ENCODE peak calls at places on chromosomes 3 and 15, in six cellular contexts. One of them, this sample, is unnamed.

GRCh38 chr3:17491601-17492000 is 250.8 kb downstream of the TBC1D5 start:
- DNase-seq in activated CD4-positive, alpha-beta T cell treated with anti-CD3 and anti-CD28 coated beads for 4 hours: no peak
- DNase-seq in activated naive CD4-positive, alpha-beta T cell treated with anti-CD3 and anti-CD28 coated beads for 36 hours: no peak
- DNase-seq in stimulated activated naive CD8-positive, alpha-beta T cell treated with anti-CD3 and anti-CD28 coated beads, Interleukin-15, amount 100 ng/mL, for 72 hours: no peak
- DNase-seq in stimulated activated CD8-positive, alpha-beta memory T cell treated with anti-CD3 and anti-CD28 coated beads, Interleukin-4, amount 100 ng/mL, for 48 hours: no peak
- DNase-seq in NCI-H2171: no peak
- DNase-seq in this sample: no peak

GRCh38 chr3:58667229-58667628 is 655 bp upstream of the FAM3D start:
- DNase-seq in activated CD4-positive, alpha-beta T cell treated with anti-CD3 and anti-CD28 coated beads for 4 hours: no peak
- DNase-seq in activated naive CD4-positive, alpha-beta T cell treated with anti-CD3 and anti-CD28 coated beads for 36 hours: no peak
- DNase-seq in stimulated activated naive CD8-positive, alpha-beta T cell treated with anti-CD3 and anti-CD28 coated beads, Interleukin-15, amount 100 ng/mL, for 72 hours: no peak
- DNase-seq in stimulated activated CD8-positive, alpha-beta memory T cell treated with anti-CD3 and anti-CD28 coated beads, Interleukin-4, amount 100 ng/mL, for 48 hours: no peak
- DNase-seq in NCI-H2171: no peak
- DNase-seq in this sample: no peak

GRCh38 chr3:126432901-126433480 is 38.3 kb downstream of the CFAP100 start:
- DNase-seq in activated CD4-positive, alpha-beta T cell treated with anti-CD3 and anti-CD28 coated beads for 4 hours: no peak
- DNase-seq in activated naive CD4-positive, alpha-beta T cell treated with anti-CD3 and anti-CD28 coated beads for 36 hours: no peak
- DNase-seq in stimulated activated naive CD8-positive, alpha-beta T cell treated with anti-CD3 and anti-CD28 coated beads, Interleukin-15, amount 100 ng/mL, for 72 hours: no peak
- DNase-seq in stimulated activated CD8-positive, alpha-beta memory T cell treated with anti-CD3 and anti-CD28 coated beads, Interleukin-4, amount 100 ng/mL, for 48 hours: peak; percentile 17
- DNase-seq in NCI-H2171: no peak
- DNase-seq in this sample: no peak

GRCh38 chr15:41487802-41488201 is 5.9 kb upstream of the ITPKA start:
- DNase-seq in activated CD4-positive, alpha-beta T cell treated with anti-CD3 and anti-CD28 coated beads for 4 hours: no peak
- DNase-seq in activated naive CD4-positive, alpha-beta T cell treated with anti-CD3 and anti-CD28 coated beads for 36 hours: no peak
- DNase-seq in stimulated activated naive CD8-positive, alpha-beta T cell treated with anti-CD3 and anti-CD28 coated beads, Interleukin-15, amount 100 ng/mL, for 72 hours: peak; percentile 62
- DNase-seq in stimulated activated CD8-positive, alpha-beta memory T cell treated with anti-CD3 and anti-CD28 coated beads, Interleukin-4, amount 100 ng/mL, for 48 hours: peak; percentile 70
- DNase-seq in NCI-H2171: no peak
- DNase-seq in this sample: no peak

GRCh38 chr3:165254812-165255211 is 58.6 kb upstream of the SLITRK3 start:
- DNase-seq in activated CD4-positive, alpha-beta T cell treated with anti-CD3 and anti-CD28 coated beads for 4 hours: no peak
- DNase-seq in activated naive CD4-positive, alpha-beta T cell treated with anti-CD3 and anti-CD28 coated beads for 36 hours: no peak
- DNase-seq in stimulated activated naive CD8-positive, alpha-beta T cell treated with anti-CD3 and anti-CD28 coated beads, Interleukin-15, amount 100 ng/mL, for 72 hours: no peak
- DNase-seq in stimulated activated CD8-positive, alpha-beta memory T cell treated with anti-CD3 and anti-CD28 coated beads, Interleukin-4, amount 100 ng/mL, for 48 hours: no peak
- DNase-seq in NCI-H2171: no peak
- DNase-seq in this sample: no peak

GRCh38 chr15:57919754-57920153 is 145.8 kb downstream of the ALDH1A2 start:
- DNase-seq in activated CD4-positive, alpha-beta T cell treated with anti-CD3 and anti-CD28 coated beads for 4 hours: no peak
- DNase-seq in activated naive CD4-positive, alpha-beta T cell treated with anti-CD3 and anti-CD28 coated beads for 36 hours: no peak
- DNase-seq in stimulated activated naive CD8-positive, alpha-beta T cell treated with anti-CD3 and anti-CD28 coated beads, Interleukin-15, amount 100 ng/mL, for 72 hours: no peak
- DNase-seq in stimulated activated CD8-positive, alpha-beta memory T cell treated with anti-CD3 and anti-CD28 coated beads, Interleukin-4, amount 100 ng/mL, for 48 hours: no peak
- DNase-seq in NCI-H2171: no peak
- DNase-seq in this sample: no peak

GRCh38 chr15:62392411-62392810 is 227.3 kb upstream of the C2CD4B start:
- DNase-seq in activated CD4-positive, alpha-beta T cell treated with anti-CD3 and anti-CD28 coated beads for 4 hours: no peak
- DNase-seq in activated naive CD4-positive, alpha-beta T cell treated with anti-CD3 and anti-CD28 coated beads for 36 hours: peak; percentile 9
- DNase-seq in stimulated activated naive CD8-positive, alpha-beta T cell treated with anti-CD3 and anti-CD28 coated beads, Interleukin-15, amount 100 ng/mL, for 72 hours: peak; percentile 1
- DNase-seq in stimulated activated CD8-positive, alpha-beta memory T cell treated with anti-CD3 and anti-CD28 coated beads, Interleukin-4, amount 100 ng/mL, for 48 hours: no peak
- DNase-seq in NCI-H2171: no peak
- DNase-seq in this sample: peak; percentile 39

GRCh38 chr15:90239371-90239770 is 5.4 kb downstream of the GDPGP1 start:
- DNase-seq in activated CD4-positive, alpha-beta T cell treated with anti-CD3 and anti-CD28 coated beads for 4 hours: no peak
- DNase-seq in activated naive CD4-positive, alpha-beta T cell treated with anti-CD3 and anti-CD28 coated beads for 36 hours: no peak
- DNase-seq in stimulated activated naive CD8-positive, alpha-beta T cell treated with anti-CD3 and anti-CD28 coated beads, Interleukin-15, amount 100 ng/mL, for 72 hours: no peak
- DNase-seq in stimulated activated CD8-positive, alpha-beta memory T cell treated with anti-CD3 and anti-CD28 coated beads, Interleukin-4, amount 100 ng/mL, for 48 hours: no peak
- DNase-seq in NCI-H2171: no peak
- DNase-seq in this sample: no peak

GRCh38 chr15:66862878-66863335 is 160.9 kb downstream of the SMAD6 start:
- DNase-seq in activated CD4-positive, alpha-beta T cell treated with anti-CD3 and anti-CD28 coated beads for 4 hours: peak; percentile 42
- DNase-seq in activated naive CD4-positive, alpha-beta T cell treated with anti-CD3 and anti-CD28 coated beads for 36 hours: peak; percentile 85
- DNase-seq in stimulated activated naive CD8-positive, alpha-beta T cell treated with anti-CD3 and anti-CD28 coated beads, Interleukin-15, amount 100 ng/mL, for 72 hours: peak; percentile 77
- DNase-seq in stimulated activated CD8-positive, alpha-beta memory T cell treated with anti-CD3 and anti-CD28 coated beads, Interleukin-4, amount 100 ng/mL, for 48 hours: peak; percentile 89
- DNase-seq in NCI-H2171: no peak
- DNase-seq in this sample: peak; percentile 84

GRCh38 chr3:9754678-9755077 is 4.9 kb downstream of the OGG1 start:
- DNase-seq in activated CD4-positive, alpha-beta T cell treated with anti-CD3 and anti-CD28 coated beads for 4 hours: no peak
- DNase-seq in activated naive CD4-positive, alpha-beta T cell treated with anti-CD3 and anti-CD28 coated beads for 36 hours: peak; percentile 30
- DNase-seq in stimulated activated naive CD8-positive, alpha-beta T cell treated with anti-CD3 and anti-CD28 coated beads, Interleukin-15, amount 100 ng/mL, for 72 hours: no peak
- DNase-seq in stimulated activated CD8-positive, alpha-beta memory T cell treated with anti-CD3 and anti-CD28 coated beads, Interleukin-4, amount 100 ng/mL, for 48 hours: no peak
- DNase-seq in NCI-H2171: no peak
- DNase-seq in this sample: no peak

GRCh38 chr3:32522682-32523081 is 20.0 kb upstream of the CMTM6 start:
- DNase-seq in activated CD4-positive, alpha-beta T cell treated with anti-CD3 and anti-CD28 coated beads for 4 hours: no peak
- DNase-seq in activated naive CD4-positive, alpha-beta T cell treated with anti-CD3 and anti-CD28 coated beads for 36 hours: no peak
- DNase-seq in stimulated activated naive CD8-positive, alpha-beta T cell treated with anti-CD3 and anti-CD28 coated beads, Interleukin-15, amount 100 ng/mL, for 72 hours: no peak
- DNase-seq in stimulated activated CD8-positive, alpha-beta memory T cell treated with anti-CD3 and anti-CD28 coated beads, Interleukin-4, amount 100 ng/mL, for 48 hours: no peak
- DNase-seq in NCI-H2171: no peak
- DNase-seq in this sample: no peak

GRCh38 chr3:119880966-119881365 is 99.1 kb downstream of the NR1I2 start:
- DNase-seq in activated CD4-positive, alpha-beta T cell treated with anti-CD3 and anti-CD28 coated beads for 4 hours: no peak
- DNase-seq in activated naive CD4-positive, alpha-beta T cell treated with anti-CD3 and anti-CD28 coated beads for 36 hours: no peak
- DNase-seq in stimulated activated naive CD8-positive, alpha-beta T cell treated with anti-CD3 and anti-CD28 coated beads, Interleukin-15, amount 100 ng/mL, for 72 hours: no peak
- DNase-seq in stimulated activated CD8-positive, alpha-beta memory T cell treated with anti-CD3 and anti-CD28 coated beads, Interleukin-4, amount 100 ng/mL, for 48 hours: no peak
- DNase-seq in NCI-H2171: no peak
- DNase-seq in this sample: no peak

GRCh38 chr15:85741021-85741421 is 53.7 kb downstream of the KLHL25 start:
- DNase-seq in activated CD4-positive, alpha-beta T cell treated with anti-CD3 and anti-CD28 coated beads for 4 hours: no peak
- DNase-seq in activated naive CD4-positive, alpha-beta T cell treated with anti-CD3 and anti-CD28 coated beads for 36 hours: no peak
- DNase-seq in stimulated activated naive CD8-positive, alpha-beta T cell treated with anti-CD3 and anti-CD28 coated beads, Interleukin-15, amount 100 ng/mL, for 72 hours: no peak
- DNase-seq in stimulated activated CD8-positive, alpha-beta memory T cell treated with anti-CD3 and anti-CD28 coated beads, Interleukin-4, amount 100 ng/mL, for 48 hours: peak; percentile 16
- DNase-seq in NCI-H2171: no peak
- DNase-seq in this sample: no peak

GRCh38 chr3:133926736-133927542 is 31.3 kb upstream of the RAB6B start:
- DNase-seq in activated CD4-positive, alpha-beta T cell treated with anti-CD3 and anti-CD28 coated beads for 4 hours: no peak
- DNase-seq in activated naive CD4-positive, alpha-beta T cell treated with anti-CD3 and anti-CD28 coated beads for 36 hours: no peak
- DNase-seq in stimulated activated naive CD8-positive, alpha-beta T cell treated with anti-CD3 and anti-CD28 coated beads, Interleukin-15, amount 100 ng/mL, for 72 hours: no peak
- DNase-seq in stimulated activated CD8-positive, alpha-beta memory T cell treated with anti-CD3 and anti-CD28 coated beads, Interleukin-4, amount 100 ng/mL, for 48 hours: no peak
- DNase-seq in NCI-H2171: no peak
- DNase-seq in this sample: peak; percentile 17

GRCh38 chr3:30311781-30312180 is 294.6 kb upstream of the TGFBR2 start:
- DNase-seq in activated CD4-positive, alpha-beta T cell treated with anti-CD3 and anti-CD28 coated beads for 4 hours: no peak
- DNase-seq in activated naive CD4-positive, alpha-beta T cell treated with anti-CD3 and anti-CD28 coated beads for 36 hours: no peak
- DNase-seq in stimulated activated naive CD8-positive, alpha-beta T cell treated with anti-CD3 and anti-CD28 coated beads, Interleukin-15, amount 100 ng/mL, for 72 hours: no peak
- DNase-seq in stimulated activated CD8-positive, alpha-beta memory T cell treated with anti-CD3 and anti-CD28 coated beads, Interleukin-4, amount 100 ng/mL, for 48 hours: no peak
- DNase-seq in NCI-H2171: peak; percentile 23
- DNase-seq in this sample: no peak

GRCh38 chr3:16547958-16548357 is 34.5 kb upstream of the RFTN1 start:
- DNase-seq in activated CD4-positive, alpha-beta T cell treated with anti-CD3 and anti-CD28 coated beads for 4 hours: no peak
- DNase-seq in activated naive CD4-positive, alpha-beta T cell treated with anti-CD3 and anti-CD28 coated beads for 36 hours: no peak
- DNase-seq in stimulated activated naive CD8-positive, alpha-beta T cell treated with anti-CD3 and anti-CD28 coated beads, Interleukin-15, amount 100 ng/mL, for 72 hours: no peak
- DNase-seq in stimulated activated CD8-positive, alpha-beta memory T cell treated with anti-CD3 and anti-CD28 coated beads, Interleukin-4, amount 100 ng/mL, for 48 hours: no peak
- DNase-seq in NCI-H2171: no peak
- DNase-seq in this sample: no peak

GRCh38 chr3:53238051-53238850 is 17.6 kb downstream of the TKT start:
- DNase-seq in activated CD4-positive, alpha-beta T cell treated with anti-CD3 and anti-CD28 coated beads for 4 hours: no peak
- DNase-seq in activated naive CD4-positive, alpha-beta T cell treated with anti-CD3 and anti-CD28 coated beads for 36 hours: no peak
- DNase-seq in stimulated activated naive CD8-positive, alpha-beta T cell treated with anti-CD3 and anti-CD28 coated beads, Interleukin-15, amount 100 ng/mL, for 72 hours: no peak
- DNase-seq in stimulated activated CD8-positive, alpha-beta memory T cell treated with anti-CD3 and anti-CD28 coated beads, Interleukin-4, amount 100 ng/mL, for 48 hours: no peak
- DNase-seq in NCI-H2171: no peak
- DNase-seq in this sample: no peak

GRCh38 chr3:184602406-184603155 is 41.0 kb downstream of the EPHB3 start:
- DNase-seq in activated CD4-positive, alpha-beta T cell treated with anti-CD3 and anti-CD28 coated beads for 4 hours: no peak
- DNase-seq in activated naive CD4-positive, alpha-beta T cell treated with anti-CD3 and anti-CD28 coated beads for 36 hours: no peak
- DNase-seq in stimulated activated naive CD8-positive, alpha-beta T cell treated with anti-CD3 and anti-CD28 coated beads, Interleukin-15, amount 100 ng/mL, for 72 hours: no peak
- DNase-seq in stimulated activated CD8-positive, alpha-beta memory T cell treated with anti-CD3 and anti-CD28 coated beads, Interleukin-4, amount 100 ng/mL, for 48 hours: no peak
- DNase-seq in NCI-H2171: peak; percentile 13
- DNase-seq in this sample: no peak

GRCh38 chr3:99577160-99577559 is 61.2 kb upstream of the COL8A1 start:
- DNase-seq in activated CD4-positive, alpha-beta T cell treated with anti-CD3 and anti-CD28 coated beads for 4 hours: no peak
- DNase-seq in activated naive CD4-positive, alpha-beta T cell treated with anti-CD3 and anti-CD28 coated beads for 36 hours: no peak
- DNase-seq in stimulated activated naive CD8-positive, alpha-beta T cell treated with anti-CD3 and anti-CD28 coated beads, Interleukin-15, amount 100 ng/mL, for 72 hours: no peak
- DNase-seq in stimulated activated CD8-positive, alpha-beta memory T cell treated with anti-CD3 and anti-CD28 coated beads, Interleukin-4, amount 100 ng/mL, for 48 hours: no peak
- DNase-seq in NCI-H2171: no peak
- DNase-seq in this sample: no peak

GRCh38 chr3:155112661-155113389 is 32.7 kb downstream of the MME start:
- DNase-seq in activated CD4-positive, alpha-beta T cell treated with anti-CD3 and anti-CD28 coated beads for 4 hours: no peak
- DNase-seq in activated naive CD4-positive, alpha-beta T cell treated with anti-CD3 and anti-CD28 coated beads for 36 hours: no peak
- DNase-seq in stimulated activated naive CD8-positive, alpha-beta T cell treated with anti-CD3 and anti-CD28 coated beads, Interleukin-15, amount 100 ng/mL, for 72 hours: no peak
- DNase-seq in stimulated activated CD8-positive, alpha-beta memory T cell treated with anti-CD3 and anti-CD28 coated beads, Interleukin-4, amount 100 ng/mL, for 48 hours: no peak
- DNase-seq in NCI-H2171: no peak
- DNase-seq in this sample: no peak

GRCh38 chr3:191848818-191849217 is 387.9 kb downstream of the PYDC2 start:
- DNase-seq in activated CD4-positive, alpha-beta T cell treated with anti-CD3 and anti-CD28 coated beads for 4 hours: no peak
- DNase-seq in activated naive CD4-positive, alpha-beta T cell treated with anti-CD3 and anti-CD28 coated beads for 36 hours: no peak
- DNase-seq in stimulated activated naive CD8-positive, alpha-beta T cell treated with anti-CD3 and anti-CD28 coated beads, Interleukin-15, amount 100 ng/mL, for 72 hours: no peak
- DNase-seq in stimulated activated CD8-positive, alpha-beta memory T cell treated with anti-CD3 and anti-CD28 coated beads, Interleukin-4, amount 100 ng/mL, for 48 hours: no peak
- DNase-seq in NCI-H2171: no peak
- DNase-seq in this sample: no peak

GRCh38 chr3:132522353-132522752 is 74.7 kb upstream of the ACKR4 start:
- DNase-seq in activated CD4-positive, alpha-beta T cell treated with anti-CD3 and anti-CD28 coated beads for 4 hours: no peak
- DNase-seq in activated naive CD4-positive, alpha-beta T cell treated with anti-CD3 and anti-CD28 coated beads for 36 hours: peak; percentile 7
- DNase-seq in stimulated activated naive CD8-positive, alpha-beta T cell treated with anti-CD3 and anti-CD28 coated beads, Interleukin-15, amount 100 ng/mL, for 72 hours: no peak
- DNase-seq in stimulated activated CD8-positive, alpha-beta memory T cell treated with anti-CD3 and anti-CD28 coated beads, Interleukin-4, amount 100 ng/mL, for 48 hours: no peak
- DNase-seq in NCI-H2171: no peak
- DNase-seq in this sample: no peak

GRCh38 chr3:24591661-24592555 is 97.3 kb upstream of the THRB start:
- DNase-seq in activated CD4-positive, alpha-beta T cell treated with anti-CD3 and anti-CD28 coated beads for 4 hours: no peak
- DNase-seq in activated naive CD4-positive, alpha-beta T cell treated with anti-CD3 and anti-CD28 coated beads for 36 hours: no peak
- DNase-seq in stimulated activated naive CD8-positive, alpha-beta T cell treated with anti-CD3 and anti-CD28 coated beads, Interleukin-15, amount 100 ng/mL, for 72 hours: no peak
- DNase-seq in stimulated activated CD8-positive, alpha-beta memory T cell treated with anti-CD3 and anti-CD28 coated beads, Interleukin-4, amount 100 ng/mL, for 48 hours: no peak
- DNase-seq in NCI-H2171: no peak
- DNase-seq in this sample: no peak

GRCh38 chr15:81326466-81327212 is 2.7 kb upstream of the STARD5 start:
- DNase-seq in activated CD4-positive, alpha-beta T cell treated with anti-CD3 and anti-CD28 coated beads for 4 hours: no peak
- DNase-seq in activated naive CD4-positive, alpha-beta T cell treated with anti-CD3 and anti-CD28 coated beads for 36 hours: no peak
- DNase-seq in stimulated activated naive CD8-positive, alpha-beta T cell treated with anti-CD3 and anti-CD28 coated beads, Interleukin-15, amount 100 ng/mL, for 72 hours: no peak
- DNase-seq in stimulated activated CD8-positive, alpha-beta memory T cell treated with anti-CD3 and anti-CD28 coated beads, Interleukin-4, amount 100 ng/mL, for 48 hours: no peak
- DNase-seq in NCI-H2171: no peak
- DNase-seq in this sample: no peak

GRCh38 chr3:171165986-171166385 is 139.5 kb upstream of the SLC2A2 start:
- DNase-seq in activated CD4-positive, alpha-beta T cell treated with anti-CD3 and anti-CD28 coated beads for 4 hours: no peak
- DNase-seq in activated naive CD4-positive, alpha-beta T cell treated with anti-CD3 and anti-CD28 coated beads for 36 hours: peak; percentile 32
- DNase-seq in stimulated activated naive CD8-positive, alpha-beta T cell treated with anti-CD3 and anti-CD28 coated beads, Interleukin-15, amount 100 ng/mL, for 72 hours: no peak
- DNase-seq in stimulated activated CD8-positive, alpha-beta memory T cell treated with anti-CD3 and anti-CD28 coated beads, Interleukin-4, amount 100 ng/mL, for 48 hours: no peak
- DNase-seq in NCI-H2171: no peak
- DNase-seq in this sample: no peak

GRCh38 chr3:61967937-61968336 is 405.4 kb downstream of the FEZF2 start:
- DNase-seq in activated CD4-positive, alpha-beta T cell treated with anti-CD3 and anti-CD28 coated beads for 4 hours: no peak
- DNase-seq in activated naive CD4-positive, alpha-beta T cell treated with anti-CD3 and anti-CD28 coated beads for 36 hours: no peak
- DNase-seq in stimulated activated naive CD8-positive, alpha-beta T cell treated with anti-CD3 and anti-CD28 coated beads, Interleukin-15, amount 100 ng/mL, for 72 hours: no peak
- DNase-seq in stimulated activated CD8-positive, alpha-beta memory T cell treated with anti-CD3 and anti-CD28 coated beads, Interleukin-4, amount 100 ng/mL, for 48 hours: no peak
- DNase-seq in NCI-H2171: no peak
- DNase-seq in this sample: no peak

GRCh38 chr3:102053375-102053989 is 204.2 kb downstream of the NFKBIZ start:
- DNase-seq in activated CD4-positive, alpha-beta T cell treated with anti-CD3 and anti-CD28 coated beads for 4 hours: no peak
- DNase-seq in activated naive CD4-positive, alpha-beta T cell treated with anti-CD3 and anti-CD28 coated beads for 36 hours: peak; percentile 56
- DNase-seq in stimulated activated naive CD8-positive, alpha-beta T cell treated with anti-CD3 and anti-CD28 coated beads, Interleukin-15, amount 100 ng/mL, for 72 hours: no peak
- DNase-seq in stimulated activated CD8-positive, alpha-beta memory T cell treated with anti-CD3 and anti-CD28 coated beads, Interleukin-4, amount 100 ng/mL, for 48 hours: no peak
- DNase-seq in NCI-H2171: no peak
- DNase-seq in this sample: no peak

GRCh38 chr15:25180606-25181289 is 226.0 kb downstream of the SNRPN start:
- DNase-seq in activated CD4-positive, alpha-beta T cell treated with anti-CD3 and anti-CD28 coated beads for 4 hours: no peak
- DNase-seq in activated naive CD4-positive, alpha-beta T cell treated with anti-CD3 and anti-CD28 coated beads for 36 hours: no peak
- DNase-seq in stimulated activated naive CD8-positive, alpha-beta T cell treated with anti-CD3 and anti-CD28 coated beads, Interleukin-15, amount 100 ng/mL, for 72 hours: no peak
- DNase-seq in stimulated activated CD8-positive, alpha-beta memory T cell treated with anti-CD3 and anti-CD28 coated beads, Interleukin-4, amount 100 ng/mL, for 48 hours: no peak
- DNase-seq in NCI-H2171: no peak
- DNase-seq in this sample: no peak

GRCh38 chr3:14672588-14672987 is 2.4 kb upstream of the C3orf20 start:
- DNase-seq in activated CD4-positive, alpha-beta T cell treated with anti-CD3 and anti-CD28 coated beads for 4 hours: no peak
- DNase-seq in activated naive CD4-positive, alpha-beta T cell treated with anti-CD3 and anti-CD28 coated beads for 36 hours: no peak
- DNase-seq in stimulated activated naive CD8-positive, alpha-beta T cell treated with anti-CD3 and anti-CD28 coated beads, Interleukin-15, amount 100 ng/mL, for 72 hours: no peak
- DNase-seq in stimulated activated CD8-positive, alpha-beta memory T cell treated with anti-CD3 and anti-CD28 coated beads, Interleukin-4, amount 100 ng/mL, for 48 hours: no peak
- DNase-seq in NCI-H2171: no peak
- DNase-seq in this sample: no peak

GRCh38 chr3:172918165-172918564 is 167.6 kb downstream of the ECT2 start:
- DNase-seq in activated CD4-positive, alpha-beta T cell treated with anti-CD3 and anti-CD28 coated beads for 4 hours: no peak
- DNase-seq in activated naive CD4-positive, alpha-beta T cell treated with anti-CD3 and anti-CD28 coated beads for 36 hours: no peak
- DNase-seq in stimulated activated naive CD8-positive, alpha-beta T cell treated with anti-CD3 and anti-CD28 coated beads, Interleukin-15, amount 100 ng/mL, for 72 hours: no peak
- DNase-seq in stimulated activated CD8-positive, alpha-beta memory T cell treated with anti-CD3 and anti-CD28 coated beads, Interleukin-4, amount 100 ng/mL, for 48 hours: no peak
- DNase-seq in NCI-H2171: no peak
- DNase-seq in this sample: no peak

GRCh38 chr3:65210026-65210814 is 522.4 kb upstream of the ADAMTS9 start:
- DNase-seq in activated CD4-positive, alpha-beta T cell treated with anti-CD3 and anti-CD28 coated beads for 4 hours: no peak
- DNase-seq in activated naive CD4-positive, alpha-beta T cell treated with anti-CD3 and anti-CD28 coated beads for 36 hours: no peak
- DNase-seq in stimulated activated naive CD8-positive, alpha-beta T cell treated with anti-CD3 and anti-CD28 coated beads, Interleukin-15, amount 100 ng/mL, for 72 hours: no peak
- DNase-seq in stimulated activated CD8-positive, alpha-beta memory T cell treated with anti-CD3 and anti-CD28 coated beads, Interleukin-4, amount 100 ng/mL, for 48 hours: no peak
- DNase-seq in NCI-H2171: no peak
- DNase-seq in this sample: no peak

GRCh38 chr15:85112997-85113396 is 131.3 kb downstream of the PDE8A start:
- DNase-seq in activated CD4-positive, alpha-beta T cell treated with anti-CD3 and anti-CD28 coated beads for 4 hours: no peak
- DNase-seq in activated naive CD4-positive, alpha-beta T cell treated with anti-CD3 and anti-CD28 coated beads for 36 hours: no peak
- DNase-seq in stimulated activated naive CD8-positive, alpha-beta T cell treated with anti-CD3 and anti-CD28 coated beads, Interleukin-15, amount 100 ng/mL, for 72 hours: no peak
- DNase-seq in stimulated activated CD8-positive, alpha-beta memory T cell treated with anti-CD3 and anti-CD28 coated beads, Interleukin-4, amount 100 ng/mL, for 48 hours: no peak
- DNase-seq in NCI-H2171: no peak
- DNase-seq in this sample: no peak

GRCh38 chr3:48548731-48549705 is 7.6 kb downstream of the PFKFB4 start:
- DNase-seq in activated CD4-positive, alpha-beta T cell treated with anti-CD3 and anti-CD28 coated beads for 4 hours: peak; percentile 78
- DNase-seq in activated naive CD4-positive, alpha-beta T cell treated with anti-CD3 and anti-CD28 coated beads for 36 hours: peak; percentile 93
- DNase-seq in stimulated activated naive CD8-positive, alpha-beta T cell treated with anti-CD3 and anti-CD28 coated beads, Interleukin-15, amount 100 ng/mL, for 72 hours: peak; percentile 80
- DNase-seq in stimulated activated CD8-positive, alpha-beta memory T cell treated with anti-CD3 and anti-CD28 coated beads, Interleukin-4, amount 100 ng/mL, for 48 hours: peak; percentile 93
- DNase-seq in NCI-H2171: no peak
- DNase-seq in this sample: peak; percentile 90

GRCh38 chr3:14143826-14144225 is 19.0 kb downstream of the TMEM43 start:
- DNase-seq in activated CD4-positive, alpha-beta T cell treated with anti-CD3 and anti-CD28 coated beads for 4 hours: no peak
- DNase-seq in activated naive CD4-positive, alpha-beta T cell treated with anti-CD3 and anti-CD28 coated beads for 36 hours: no peak
- DNase-seq in stimulated activated naive CD8-positive, alpha-beta T cell treated with anti-CD3 and anti-CD28 coated beads, Interleukin-15, amount 100 ng/mL, for 72 hours: no peak
- DNase-seq in stimulated activated CD8-positive, alpha-beta memory T cell treated with anti-CD3 and anti-CD28 coated beads, Interleukin-4, amount 100 ng/mL, for 48 hours: no peak
- DNase-seq in NCI-H2171: no peak
- DNase-seq in this sample: no peak

GRCh38 chr3:187296058-187296457 is 4.5 kb upstream of the MASP1 start:
- DNase-seq in activated CD4-positive, alpha-beta T cell treated with anti-CD3 and anti-CD28 coated beads for 4 hours: no peak
- DNase-seq in activated naive CD4-positive, alpha-beta T cell treated with anti-CD3 and anti-CD28 coated beads for 36 hours: no peak
- DNase-seq in stimulated activated naive CD8-positive, alpha-beta T cell treated with anti-CD3 and anti-CD28 coated beads, Interleukin-15, amount 100 ng/mL, for 72 hours: no peak
- DNase-seq in stimulated activated CD8-positive, alpha-beta memory T cell treated with anti-CD3 and anti-CD28 coated beads, Interleukin-4, amount 100 ng/mL, for 48 hours: no peak
- DNase-seq in NCI-H2171: no peak
- DNase-seq in this sample: no peak

GRCh38 chr15:71667228-71667627 is 143.1 kb upstream of the NR2E3 start:
- DNase-seq in activated CD4-positive, alpha-beta T cell treated with anti-CD3 and anti-CD28 coated beads for 4 hours: no peak
- DNase-seq in activated naive CD4-positive, alpha-beta T cell treated with anti-CD3 and anti-CD28 coated beads for 36 hours: no peak
- DNase-seq in stimulated activated naive CD8-positive, alpha-beta T cell treated with anti-CD3 and anti-CD28 coated beads, Interleukin-15, amount 100 ng/mL, for 72 hours: no peak
- DNase-seq in stimulated activated CD8-positive, alpha-beta memory T cell treated with anti-CD3 and anti-CD28 coated beads, Interleukin-4, amount 100 ng/mL, for 48 hours: no peak
- DNase-seq in NCI-H2171: no peak
- DNase-seq in this sample: no peak

This sample was measured in activated CD8-positive, alpha-beta T cell treated with anti-CD3 and anti-CD28 coated beads, Interleukin-2, amount 10 ng/mL, durations not matched to agents 7 days and 5 days.